ENCODE peak calls at places on chromosome 9, in five cellular contexts. C is cardiac muscle cell, J is adrenal gland, B is mesendoderm, M is neural progenitor cell. A is an unnamed sample.

GRCh38 chr9:121637441-121638222 is 13.8 kb upstream of the DAB2IP start:
- DNase-seq in M (no peak), J (peak; percentile 51), C (no peak), B (no peak), A (peak; percentile 66)

GRCh38 chr9:137174722-137175293 is 3.0 kb upstream of the TMEM210 start:
- DNase-seq in M (peak; percentile 55), B (peak; percentile 51), J (no peak), C (no peak), A (no peak)

GRCh38 chr9:96686638-96687335 is 31.7 kb upstream of the PRXL2C start:
- DNase-seq in C (peak; percentile 82), M (peak; percentile 71), J (peak; percentile 79), B (peak; percentile 94), A (peak; percentile 87)

GRCh38 chr9:38768351-38768761 is 48.4 kb upstream of the FAM240B start:
- DNase-seq in J (no peak), C (no peak), B (no peak), M (no peak), A (no peak)

GRCh38 chr9:134735441-134736175 is 94.0 kb downstream of the COL5A1 start:
- DNase-seq in M (peak; percentile 45), J (no peak), B (no peak), C (no peak), A (peak; percentile 46)

GRCh38 chr9:83444110-83444509 is 94.1 kb downstream of the FRMD3 start:
- DNase-seq in J (peak; percentile 46), B (no peak), M (no peak), C (no peak), A (peak; percentile 36)

GRCh38 chr9:90881648-90882047 is 80.0 kb downstream of the SYK start:
- DNase-seq in C (no peak), J (no peak), B (no peak), M (no peak), A (no peak)

GRCh38 chr9:118721923-118722322 is 647.3 kb downstream of the BRINP1 start:
- DNase-seq in C (no peak), M (no peak), J (no peak), B (no peak), A (no peak)

GRCh38 chr9:127034691-127035090 is 87.7 kb downstream of the ANGPTL2 start:
- DNase-seq in C (no peak), B (no peak), M (no peak), J (no peak), A (no peak)

GRCh38 chr9:106696804-106697203 is 166.2 kb upstream of the ZNF462 start:
- DNase-seq in M (no peak), B (no peak), J (no peak), C (no peak), A (no peak)

GRCh38 chr9:565528-565927 is 276.0 kb upstream of the DMRT1 start:
- DNase-seq in M (no peak), B (no peak), C (no peak), J (no peak), A (no peak)

GRCh38 chr9:14563902-14564578 is 129.2 kb downstream of the ZDHHC21 start:
- DNase-seq in M (peak; percentile 26), C (peak; percentile 42), B (peak; percentile 31), J (no peak), A (no peak)

GRCh38 chr9:112848316-112849151 is 42.1 kb downstream of the SLC46A2 start:
- DNase-seq in M (peak; percentile 61), B (no peak), J (no peak), C (no peak), A (no peak)

GRCh38 chr9:90890146-90890545 is 88.5 kb downstream of the SYK start:
- DNase-seq in C (peak; percentile 27), B (peak; percentile 39), J (no peak), M (peak; percentile 42), A (no peak)

GRCh38 chr9:114237247-114237646 is 81.9 kb downstream of the COL27A1 start:
- DNase-seq in M (no peak), C (no peak), B (no peak), J (no peak), A (no peak)

GRCh38 chr9:130927995-130928900 is 10.8 kb downstream of the FIBCD1 start:
- DNase-seq in C (no peak), B (no peak), J (peak; percentile 78), M (no peak), A (peak; percentile 34)

GRCh38 chr9:107488400-107489143 is 997 bp downstream of the KLF4 start:
- DNase-seq in B (peak; percentile 42), C (peak; percentile 37), J (peak; percentile 81), M (peak; percentile 64), A (peak; percentile 82)

GRCh38 chr9:134598884-134599245 is 42.7 kb upstream of the COL5A1 start:
- DNase-seq in J (no peak), M (no peak), B (no peak), C (no peak), A (no peak)

GRCh38 chr9:124409410-124409809 is 5.8 kb downstream of the PSMB7 start:
- DNase-seq in M (no peak), J (no peak), B (no peak), C (no peak), A (no peak)

GRCh38 chr9:84711936-84712335 is 42.4 kb downstream of the NTRK2 start:
- DNase-seq in C (no peak), M (no peak), J (peak; percentile 71), B (no peak), A (peak; percentile 7)

GRCh38 chr9:130479587-130479986 is 34.8 kb downstream of the ASS1 start:
- DNase-seq in C (no peak), M (no peak), J (no peak), B (no peak), A (no peak)

GRCh38 chr9:109973336-109973735 is 193.3 kb downstream of the PALM2AKAP2 start:
- DNase-seq in B (no peak), C (no peak), J (no peak), M (no peak), A (no peak)

GRCh38 chr9:109976328-109976702 is 196.3 kb downstream of the PALM2AKAP2 start:
- DNase-seq in C (no peak), J (no peak), M (no peak), B (no peak), A (no peak)

GRCh38 chr9:109974143-109974917 is 194.3 kb downstream of the PALM2AKAP2 start:
- DNase-seq in B (no peak), C (no peak), J (peak; percentile 82), M (no peak), A (no peak)

GRCh38 chr9:109975574-109976327 is 195.8 kb downstream of the PALM2AKAP2 start:
- DNase-seq in B (no peak), J (no peak), C (no peak), M (no peak), A (no peak)

DNA sequence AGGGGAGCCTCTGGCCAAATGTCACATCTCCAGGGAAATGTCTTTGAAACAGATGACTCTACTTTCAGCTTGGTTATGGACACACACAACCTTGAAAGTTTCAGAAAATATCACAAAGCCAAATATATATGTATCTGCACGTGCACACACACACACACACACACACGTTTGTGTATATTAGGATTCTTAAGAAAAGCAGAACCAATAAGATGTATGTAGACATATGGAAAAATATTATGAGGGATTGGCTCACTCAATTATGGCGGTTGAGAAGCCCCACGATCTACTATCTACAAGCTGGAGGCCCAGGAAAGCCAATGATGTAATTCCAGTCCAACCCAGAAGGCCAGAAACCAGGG is 194.9 kb downstream of the PALM2AKAP2 start:
- DNase-seq in M (no peak), B (no peak), C (no peak), J (no peak), A (no peak)
- H3K4me1 ChIP-seq in M (no peaks in the 10 kb centered on the region), B (no peaks in the 10 kb centered on the region), C (no peaks in the 10 kb centered on the region), J (peaks cover 19% of the 10 kb centered on the region), A (peaks cover 11% of the 10 kb centered on the region)

GRCh38 chr9:22201256-22201655 is 192.2 kb upstream of the CDKN2B start:
- DNase-seq in M (no peak), B (no peak), J (no peak), C (no peak), A (no peak)
- H3K4me3 ChIP-seq in M (no peak overlapping the region), B (no peak overlapping the region), J (no peak overlapping the region), C (no peak overlapping the region), A (no peak overlapping the region)

GRCh38 chr9:78306222-78307076 is 9.5 kb downstream of the PSAT1 start:
- DNase-seq in C (no peak), M (no peak), B (no peak), J (no peak), A (no peak)
- H3K36me3 ChIP-seq in C (peaks cover 27% of the 10 kb centered on the region), M (peaks cover 12% of the 10 kb centered on the region), B (peaks cover 33% of the 10 kb centered on the region), J (no peaks in the 10 kb centered on the region), A (peaks cover 89% of the 10 kb centered on the region)

DNA sequence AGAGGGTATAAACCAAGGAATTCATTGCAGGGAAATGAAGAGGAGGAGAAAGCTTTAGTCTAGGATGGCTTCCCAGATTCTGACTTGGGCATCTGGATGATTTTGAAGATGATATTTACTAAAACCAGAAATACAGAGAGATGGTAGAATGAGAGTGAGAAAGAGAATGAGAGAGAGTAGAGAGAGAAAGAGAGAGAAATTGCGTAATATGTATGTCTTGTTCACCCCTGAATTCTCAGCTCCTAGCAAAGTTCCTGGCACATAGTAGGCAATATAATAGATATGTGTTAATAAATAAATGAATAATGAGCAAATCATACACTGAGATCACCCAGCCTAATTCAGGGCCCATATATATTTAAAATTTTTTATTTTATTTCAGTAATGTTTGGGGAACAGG is 1089.5 kb upstream of the DMAC1 start:
- DNase-seq in C (no peak), M (no peak), B (no peak), J (no peak), A (no peak)
- H3K4me1 ChIP-seq in C (no peaks in the 10 kb centered on the region), M (peaks cover 5% of the 10 kb centered on the region), B (no peaks in the 10 kb centered on the region), J (no peaks in the 10 kb centered on the region), A (no peaks in the 10 kb centered on the region)

A was measured in adipocyte.